ENCODE peak calls at places on chromosomes 11 and 22, in five cellular contexts. K, Q, F, L and H are unnamed samples.

GRCh38 chr11:77082838-77083552 is 16.2 kb downstream of the CAPN5 start:
- DNase-seq in K (peak; percentile 33), Q (no peak), F (peak; percentile 76), L (peak; percentile 30), H (no peak)

GRCh38 chr11:5992604-5993251 is 5.9 kb upstream of the OR52L1 start:
- DNase-seq in K (no peak), Q (no peak), F (no peak), L (no peak), H (no peak)

GRCh38 chr11:12218909-12219308 is 108.5 kb downstream of the MICAL2 start:
- DNase-seq in K (no peak), Q (no peak), F (no peak), L (no peak), H (no peak)

GRCh38 chr11:72773291-72773690 is 20.6 kb downstream of the STARD10 start:
- DNase-seq in K (no peak), Q (no peak), F (no peak), L (no peak), H (no peak)

GRCh38 chr11:10809373-10810199 is 860 bp upstream of the EIF4G2 start:
- DNase-seq in K (no peak), Q (peak; percentile 29), F (no peak), L (no peak), H (no peak)

GRCh38 chr22:46111645-46112306 is 38.5 kb upstream of the PPARA start:
- DNase-seq in K (no peak), Q (no peak), F (no peak), L (no peak), H (no peak)

GRCh38 chr11:32472226-32472625 is 36.9 kb upstream of the WT1 start:
- DNase-seq in K (no peak), Q (no peak), F (no peak), L (no peak), H (no peak)

GRCh38 chr22:17228725-17229126 is 9.5 kb upstream of the ADA2 start:
- DNase-seq in K (no peak), Q (no peak), F (no peak), L (no peak), H (no peak)

GRCh38 chr11:46826310-46827044 is 19.6 kb downstream of the CKAP5 start:
- DNase-seq in K (peak; percentile 95), Q (no peak), F (peak; percentile 80), L (peak; percentile 62), H (peak; percentile 30)

GRCh38 chr11:76083563-76084451 is 122.5 kb downstream of the WNT11 start:
- DNase-seq in K (no peak), Q (no peak), F (no peak), L (no peak), H (no peak)

GRCh38 chr11:66176650-66177049 is 91.8 kb upstream of the RAB1B start:
- DNase-seq in K (no peak), Q (no peak), F (no peak), L (no peak), H (no peak)

GRCh38 chr22:19872779-19873137 is 18.1 kb upstream of the GNB1L start:
- DNase-seq in K (peak; percentile 52), Q (no peak), F (peak; percentile 48), L (no peak), H (no peak)

GRCh38 chr11:57347336-57347735 is 9.2 kb downstream of the P2RX3 start:
- DNase-seq in K (no peak), Q (no peak), F (no peak), L (no peak), H (no peak)

GRCh38 chr22:40603088-40603605 is 33.4 kb downstream of the MRTFA start:
- DNase-seq in K (no peak), Q (no peak), F (no peak), L (no peak), H (no peak)

GRCh38 chr11:36060926-36061325 is 117.1 kb downstream of the LDLRAD3 start:
- DNase-seq in K (no peak), Q (no peak), F (no peak), L (no peak), H (no peak)